ENCODE peak calls at places on chromosomes 11 and 22, in six cellular contexts. One of them, this sample, is unnamed.

GRCh38 chr11:69280994-69281393 is 13.0 kb upstream of the MYEOV start:
- DNase-seq in endodermal cell: peak
- DNase-seq in epithelial cell of proximal tubule: peak
- DNase-seq in IMR-90: peak
- DNase-seq in mucosa of descending colon: peak
- DNase-seq in GM23338: no peak
- DNase-seq in this sample: peak

GRCh38 chr11:24963879-24964278 is 467.0 kb downstream of the LUZP2 start:
- DNase-seq in endodermal cell: no peak
- DNase-seq in epithelial cell of proximal tubule: no peak
- DNase-seq in IMR-90: no peak
- DNase-seq in mucosa of descending colon: no peak
- DNase-seq in GM23338: no peak
- DNase-seq in this sample: peak

GRCh38 chr11:4146070-4146764 is 51.6 kb downstream of the RRM1 start:
- DNase-seq in endodermal cell: no peak
- DNase-seq in epithelial cell of proximal tubule: no peak
- DNase-seq in IMR-90: no peak
- DNase-seq in mucosa of descending colon: no peak
- DNase-seq in GM23338: no peak
- DNase-seq in this sample: no peak

GRCh38 chr22:37943471-37944198 is 9.8 kb downstream of the C22orf23 start:
- DNase-seq in endodermal cell: no peak
- DNase-seq in epithelial cell of proximal tubule: no peak
- DNase-seq in IMR-90: no peak
- DNase-seq in mucosa of descending colon: no peak
- DNase-seq in GM23338: no peak
- DNase-seq in this sample: no peak

GRCh38 chr11:60777572-60777971 is 7.6 kb upstream of the MS4A10 start:
- DNase-seq in endodermal cell: no peak
- DNase-seq in epithelial cell of proximal tubule: no peak
- DNase-seq in IMR-90: peak
- DNase-seq in mucosa of descending colon: no peak
- DNase-seq in GM23338: no peak
- DNase-seq in this sample: peak

GRCh38 chr11:86999859-87000753 is 37.6 kb upstream of the TMEM135 start:
- DNase-seq in endodermal cell: peak
- DNase-seq in epithelial cell of proximal tubule: no peak
- DNase-seq in IMR-90: peak
- DNase-seq in mucosa of descending colon: no peak
- DNase-seq in GM23338: peak
- DNase-seq in this sample: peak

GRCh38 chr11:66107600-66108151 is 37.6 kb downstream of the PACS1 start:
- DNase-seq in endodermal cell: no peak
- DNase-seq in epithelial cell of proximal tubule: no peak
- DNase-seq in IMR-90: no peak
- DNase-seq in mucosa of descending colon: no peak
- DNase-seq in GM23338: no peak
- DNase-seq in this sample: no peak

GRCh38 chr11:94583213-94583884 is 16.2 kb downstream of the PIWIL4 start:
- DNase-seq in endodermal cell: no peak
- DNase-seq in epithelial cell of proximal tubule: no peak
- DNase-seq in IMR-90: no peak
- DNase-seq in mucosa of descending colon: no peak
- DNase-seq in GM23338: no peak
- DNase-seq in this sample: no peak

GRCh38 chr11:29328961-29329441 is 687.8 kb downstream of the KCNA4 start:
- DNase-seq in endodermal cell: no peak
- DNase-seq in epithelial cell of proximal tubule: no peak
- DNase-seq in IMR-90: peak
- DNase-seq in mucosa of descending colon: no peak
- DNase-seq in GM23338: peak
- DNase-seq in this sample: peak

GRCh38 chr11:76695133-76695532 is 24.6 kb upstream of the LRRC32 start:
- DNase-seq in endodermal cell: no peak
- DNase-seq in epithelial cell of proximal tubule: no peak
- DNase-seq in IMR-90: no peak
- DNase-seq in mucosa of descending colon: no peak
- DNase-seq in GM23338: peak
- DNase-seq in this sample: no peak

GRCh38 chr11:35348898-35349687 is 70.3 kb downstream of the SLC1A2 start:
- DNase-seq in endodermal cell: no peak
- DNase-seq in epithelial cell of proximal tubule: no peak
- DNase-seq in IMR-90: no peak
- DNase-seq in mucosa of descending colon: no peak
- DNase-seq in GM23338: no peak
- DNase-seq in this sample: no peak

GRCh38 chr11:105573091-105573490 is 36.8 kb upstream of the GRIA4 start:
- DNase-seq in endodermal cell: no peak
- DNase-seq in epithelial cell of proximal tubule: no peak
- DNase-seq in IMR-90: peak
- DNase-seq in mucosa of descending colon: no peak
- DNase-seq in GM23338: no peak
- DNase-seq in this sample: no peak

GRCh38 chr11:105582497-105582896 is 27.4 kb upstream of the GRIA4 start:
- DNase-seq in endodermal cell: no peak
- DNase-seq in epithelial cell of proximal tubule: no peak
- DNase-seq in IMR-90: no peak
- DNase-seq in mucosa of descending colon: no peak
- DNase-seq in GM23338: no peak
- DNase-seq in this sample: no peak

GRCh38 chr11:105579111-105579510 is 30.8 kb upstream of the GRIA4 start:
- DNase-seq in endodermal cell: no peak
- DNase-seq in epithelial cell of proximal tubule: no peak
- DNase-seq in IMR-90: no peak
- DNase-seq in mucosa of descending colon: no peak
- DNase-seq in GM23338: no peak
- DNase-seq in this sample: no peak

DNA sequence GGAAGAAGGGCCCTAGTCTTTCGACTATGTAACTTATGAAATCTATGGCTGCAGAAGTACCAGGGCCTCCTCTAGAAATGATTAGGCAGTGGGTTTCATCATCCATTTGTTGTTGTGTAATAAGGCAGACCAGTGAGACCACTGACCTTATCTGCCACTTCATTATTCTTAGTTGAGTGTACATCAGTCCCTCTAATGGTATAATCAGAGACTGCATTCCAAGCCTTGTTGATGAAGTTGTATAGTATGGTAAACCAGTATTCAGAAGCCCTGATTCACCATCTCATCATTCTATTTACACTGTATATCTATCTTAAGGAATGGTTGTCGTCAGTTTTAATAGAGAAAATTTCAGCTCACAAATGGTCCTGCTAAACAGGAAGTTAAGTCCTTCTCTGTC is 32.2 kb upstream of the GRIA4 start:
- DNase-seq in endodermal cell: no peak
- DNase-seq in epithelial cell of proximal tubule: no peak
- DNase-seq in IMR-90: peak
- DNase-seq in mucosa of descending colon: no peak
- DNase-seq in GM23338: no peak
- DNase-seq in this sample: no peak
- TF ChIP-seq CTCF in endodermal cell: peak
- TF ChIP-seq CTCF in epithelial cell of proximal tubule: peak
- TF ChIP-seq CTCF in IMR-90: peak
- TF ChIP-seq CTCF in mucosa of descending colon: no peak
- TF ChIP-seq CTCF in GM23338: no peak
- TF ChIP-seq CTCF in this sample: peak

GRCh38 chr11:71283960-71284359 is 31.6 kb upstream of the SHANK2 start:
- DNase-seq in endodermal cell: peak
- DNase-seq in epithelial cell of proximal tubule: no peak
- DNase-seq in IMR-90: no peak
- DNase-seq in mucosa of descending colon: peak
- DNase-seq in GM23338: no peak
- DNase-seq in this sample: no peak
- H3K4me3 ChIP-seq in endodermal cell: no peak
- H3K4me3 ChIP-seq in epithelial cell of proximal tubule: no peak
- H3K4me3 ChIP-seq in IMR-90: no peak
- H3K4me3 ChIP-seq in mucosa of descending colon: no peak
- H3K4me3 ChIP-seq in GM23338: no peak
- H3K4me3 ChIP-seq in this sample: no peak

GRCh38 chr22:42901790-42902508 is 44.9 kb upstream of the ARFGAP3 start:
- DNase-seq in endodermal cell: no peak
- DNase-seq in epithelial cell of proximal tubule: no peak
- DNase-seq in IMR-90: no peak
- DNase-seq in mucosa of descending colon: no peak
- DNase-seq in GM23338: peak
- DNase-seq in this sample: no peak

GRCh38 chr22:42905217-42905616 is 48.1 kb upstream of the ARFGAP3 start:
- DNase-seq in endodermal cell: no peak
- DNase-seq in epithelial cell of proximal tubule: no peak
- DNase-seq in IMR-90: no peak
- DNase-seq in mucosa of descending colon: no peak
- DNase-seq in GM23338: no peak
- DNase-seq in this sample: no peak

GRCh38 chr22:42904049-42904448 is 47.0 kb upstream of the ARFGAP3 start:
- DNase-seq in endodermal cell: no peak
- DNase-seq in epithelial cell of proximal tubule: no peak
- DNase-seq in IMR-90: no peak
- DNase-seq in mucosa of descending colon: no peak
- DNase-seq in GM23338: peak
- DNase-seq in this sample: no peak

GRCh38 chr22:42905702-42906183 is 48.7 kb upstream of the ARFGAP3 start:
- DNase-seq in endodermal cell: no peak
- DNase-seq in epithelial cell of proximal tubule: no peak
- DNase-seq in IMR-90: no peak
- DNase-seq in mucosa of descending colon: peak
- DNase-seq in GM23338: no peak
- DNase-seq in this sample: no peak

GRCh38 chr22:42902875-42903510 is 45.9 kb upstream of the ARFGAP3 start:
- DNase-seq in endodermal cell: peak
- DNase-seq in epithelial cell of proximal tubule: no peak
- DNase-seq in IMR-90: peak
- DNase-seq in mucosa of descending colon: no peak
- DNase-seq in GM23338: peak
- DNase-seq in this sample: no peak
- TF ChIP-seq CTCF in endodermal cell: peak
- TF ChIP-seq CTCF in epithelial cell of proximal tubule: no peak
- TF ChIP-seq CTCF in IMR-90: peak
- TF ChIP-seq CTCF in mucosa of descending colon: no peak
- TF ChIP-seq CTCF in GM23338: peak
- TF ChIP-seq CTCF in this sample: no peak

DNA sequence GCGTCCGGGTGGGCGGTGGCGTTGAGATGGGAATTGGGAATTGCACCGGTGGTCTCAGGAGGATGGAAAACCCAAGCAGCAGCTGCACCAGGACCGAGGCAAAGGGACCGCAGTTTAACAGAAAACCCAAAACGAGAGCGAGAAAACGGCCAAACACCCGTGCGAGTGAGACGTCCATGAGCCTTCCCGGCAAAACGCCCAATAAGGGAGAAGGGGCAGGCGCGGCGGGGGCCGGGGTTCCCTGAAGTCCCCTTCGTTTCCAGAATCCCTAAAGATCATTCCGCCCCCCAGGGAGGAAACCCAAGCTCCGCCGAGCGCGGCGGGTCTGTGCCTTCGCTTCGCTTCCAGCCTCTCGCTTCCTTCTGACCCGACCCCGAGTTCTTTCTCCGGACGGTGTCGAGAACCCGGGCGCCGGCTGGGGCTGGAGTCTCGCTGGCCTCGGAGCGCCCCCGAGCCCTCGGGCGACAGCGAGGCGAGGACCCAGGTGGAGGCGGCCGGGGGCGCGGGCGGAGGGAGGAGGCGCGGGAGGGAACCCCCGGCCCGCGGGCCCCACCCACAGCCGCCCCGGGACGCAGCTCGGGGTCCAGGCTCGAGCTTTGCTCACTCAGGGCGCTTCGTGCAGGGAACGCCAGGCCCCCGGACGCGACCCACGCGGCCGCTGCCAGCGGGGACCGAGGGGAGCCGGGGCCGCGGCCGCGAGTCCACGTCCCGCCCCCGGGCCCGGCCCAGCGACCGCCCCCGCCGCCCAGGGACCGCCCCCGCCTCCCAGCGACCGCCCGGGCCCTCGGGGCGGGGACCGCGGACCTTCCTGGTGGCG is at the start of gene PGGHG:
- DNase-seq in endodermal cell: peak
- DNase-seq in epithelial cell of proximal tubule: no peak
- DNase-seq in IMR-90: no peak
- DNase-seq in mucosa of descending colon: peak
- DNase-seq in GM23338: no peak
- DNase-seq in this sample: no peak
- H3K4me3 ChIP-seq in endodermal cell: peak
- H3K4me3 ChIP-seq in epithelial cell of proximal tubule: peak
- H3K4me3 ChIP-seq in IMR-90: peak
- H3K4me3 ChIP-seq in mucosa of descending colon: peak
- H3K4me3 ChIP-seq in GM23338: peak
- H3K4me3 ChIP-seq in this sample: peak

GRCh38 chr11:64285885-64286800 is 495 bp downstream of the GPR137 start:
- DNase-seq in endodermal cell: no peak
- DNase-seq in epithelial cell of proximal tubule: no peak
- DNase-seq in IMR-90: no peak
- DNase-seq in mucosa of descending colon: peak
- DNase-seq in GM23338: no peak
- DNase-seq in this sample: no peak
- TF ChIP-seq CTCF in endodermal cell: no peak
- TF ChIP-seq CTCF in epithelial cell of proximal tubule: peak
- TF ChIP-seq CTCF in IMR-90: no peak
- TF ChIP-seq CTCF in mucosa of descending colon: no peak
- TF ChIP-seq CTCF in GM23338: no peak
- TF ChIP-seq CTCF in this sample: peak

DNA sequence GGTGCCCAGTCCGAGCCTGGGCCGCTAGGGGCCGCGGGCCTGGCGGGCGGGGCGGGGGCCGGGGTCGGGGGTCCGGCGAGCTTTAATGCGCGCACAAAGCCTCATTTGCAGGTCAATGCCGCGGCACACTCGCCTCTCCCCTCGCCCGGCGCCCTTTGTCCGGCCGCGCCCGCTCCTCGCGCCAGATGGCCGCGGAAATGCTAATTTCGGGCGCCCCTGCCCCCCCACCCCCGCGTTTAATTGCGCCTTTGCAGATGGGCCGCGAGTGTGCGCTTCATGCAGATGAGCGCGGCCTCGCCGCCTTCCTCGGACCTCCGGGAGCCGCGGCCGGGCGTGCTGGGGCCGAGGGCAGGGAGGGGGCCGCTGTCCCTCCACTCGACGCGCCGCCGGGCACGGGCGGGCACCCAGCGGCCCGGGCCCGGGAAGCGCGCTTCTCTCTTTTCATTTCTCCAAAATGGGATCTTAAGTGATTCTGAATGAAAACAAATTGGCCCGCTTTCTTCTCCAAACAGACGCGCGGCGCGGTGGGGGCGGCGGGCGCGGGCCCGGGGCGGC is 23.1 kb downstream of the CDKN1C start:
- DNase-seq in endodermal cell: peak
- DNase-seq in epithelial cell of proximal tubule: no peak
- DNase-seq in IMR-90: no peak
- DNase-seq in mucosa of descending colon: no peak
- DNase-seq in GM23338: peak
- DNase-seq in this sample: no peak
- H3K4me3 ChIP-seq in endodermal cell: no peak
- H3K4me3 ChIP-seq in epithelial cell of proximal tubule: no peak
- H3K4me3 ChIP-seq in IMR-90: no peak
- H3K4me3 ChIP-seq in mucosa of descending colon: no peak
- H3K4me3 ChIP-seq in GM23338: peak
- H3K4me3 ChIP-seq in this sample: no peak

GRCh38 chr22:20116951-20117645 is at the start of gene TRMT2A:
- DNase-seq in endodermal cell: peak
- DNase-seq in epithelial cell of proximal tubule: peak
- DNase-seq in IMR-90: peak
- DNase-seq in mucosa of descending colon: peak
- DNase-seq in GM23338: peak
- DNase-seq in this sample: peak
- TF ChIP-seq CTCF in endodermal cell: peak
- TF ChIP-seq CTCF in epithelial cell of proximal tubule: peak
- TF ChIP-seq CTCF in IMR-90: peak
- TF ChIP-seq CTCF in mucosa of descending colon: no peak
- TF ChIP-seq CTCF in GM23338: peak
- TF ChIP-seq CTCF in this sample: peak

GRCh38 chr22:42684462-42685195 is 35.4 kb upstream of the CYB5R3 start:
- DNase-seq in endodermal cell: no peak
- DNase-seq in epithelial cell of proximal tubule: no peak
- DNase-seq in IMR-90: no peak
- DNase-seq in mucosa of descending colon: peak
- DNase-seq in GM23338: no peak
- DNase-seq in this sample: no peak
- H3K4me3 ChIP-seq in endodermal cell: no peak
- H3K4me3 ChIP-seq in epithelial cell of proximal tubule: no peak
- H3K4me3 ChIP-seq in IMR-90: no peak
- H3K4me3 ChIP-seq in mucosa of descending colon: no peak
- H3K4me3 ChIP-seq in GM23338: no peak
- H3K4me3 ChIP-seq in this sample: no peak